ENCODE peak calls at places on chromosomes 13 and 19, in six cellular contexts. One of them, this sample, is unnamed.

GRCh38 chr13:56864451-56864850 is 276.3 kb upstream of the PRR20A start:
- DNase-seq in Peyer's patch: no peak
- DNase-seq in HFF-Myc: no peak
- DNase-seq in HFFc6: no peak
- DNase-seq in cardiac fibroblast: no peak
- DNase-seq in upper lobe of right lung: no peak
- DNase-seq in this sample: no peak

GRCh38 chr19:16136185-16137067 is 7.1 kb upstream of the HSH2D start:
- DNase-seq in Peyer's patch: no peak
- DNase-seq in HFF-Myc: no peak
- DNase-seq in HFFc6: no peak
- DNase-seq in cardiac fibroblast: no peak
- DNase-seq in upper lobe of right lung: no peak
- DNase-seq in this sample: no peak

GRCh38 chr19:15702590-15702930 is 25.3 kb upstream of the OR10H2 start:
- DNase-seq in Peyer's patch: peak
- DNase-seq in HFF-Myc: peak
- DNase-seq in HFFc6: no peak
- DNase-seq in cardiac fibroblast: peak
- DNase-seq in upper lobe of right lung: peak
- DNase-seq in this sample: peak

GRCh38 chr19:2546128-2547032 is 70.5 kb downstream of the GADD45B start:
- DNase-seq in Peyer's patch: peak
- DNase-seq in HFF-Myc: no peak
- DNase-seq in HFFc6: no peak
- DNase-seq in cardiac fibroblast: peak
- DNase-seq in upper lobe of right lung: peak
- DNase-seq in this sample: no peak

GRCh38 chr19:30006206-30006605 is 64.2 kb downstream of the URI1 start:
- DNase-seq in Peyer's patch: no peak
- DNase-seq in HFF-Myc: no peak
- DNase-seq in HFFc6: no peak
- DNase-seq in cardiac fibroblast: no peak
- DNase-seq in upper lobe of right lung: no peak
- DNase-seq in this sample: no peak

GRCh38 chr19:2394054-2394668 is 33.2 kb downstream of the TIMM13 start:
- DNase-seq in Peyer's patch: peak
- DNase-seq in HFF-Myc: no peak
- DNase-seq in HFFc6: no peak
- DNase-seq in cardiac fibroblast: no peak
- DNase-seq in upper lobe of right lung: no peak
- DNase-seq in this sample: no peak

GRCh38 chr13:97911311-97912138 is 42.0 kb upstream of the IPO5 start:
- DNase-seq in Peyer's patch: no peak
- DNase-seq in HFF-Myc: no peak
- DNase-seq in HFFc6: peak
- DNase-seq in cardiac fibroblast: peak
- DNase-seq in upper lobe of right lung: no peak
- DNase-seq in this sample: peak

GRCh38 chr13:33275916-33276315 is 9.6 kb downstream of the STARD13 start:
- DNase-seq in Peyer's patch: no peak
- DNase-seq in HFF-Myc: no peak
- DNase-seq in HFFc6: peak
- DNase-seq in cardiac fibroblast: no peak
- DNase-seq in upper lobe of right lung: no peak
- DNase-seq in this sample: no peak

GRCh38 chr13:112877496-112877895 is 91.5 kb upstream of the MCF2L start:
- DNase-seq in Peyer's patch: peak
- DNase-seq in HFF-Myc: no peak
- DNase-seq in HFFc6: no peak
- DNase-seq in cardiac fibroblast: no peak
- DNase-seq in upper lobe of right lung: no peak
- DNase-seq in this sample: no peak

GRCh38 chr13:27853871-27854270 is 61.6 kb downstream of the GSX1 start:
- DNase-seq in Peyer's patch: no peak
- DNase-seq in HFF-Myc: no peak
- DNase-seq in HFFc6: peak
- DNase-seq in cardiac fibroblast: no peak
- DNase-seq in upper lobe of right lung: no peak
- DNase-seq in this sample: no peak

GRCh38 chr19:3790209-3790734 is 4.1 kb upstream of the MATK start:
- DNase-seq in Peyer's patch: no peak
- DNase-seq in HFF-Myc: no peak
- DNase-seq in HFFc6: no peak
- DNase-seq in cardiac fibroblast: no peak
- DNase-seq in upper lobe of right lung: no peak
- DNase-seq in this sample: no peak

GRCh38 chr19:48401277-48401676 is 7.8 kb downstream of the GRIN2D start:
- DNase-seq in Peyer's patch: no peak
- DNase-seq in HFF-Myc: no peak
- DNase-seq in HFFc6: no peak
- DNase-seq in cardiac fibroblast: no peak
- DNase-seq in upper lobe of right lung: no peak
- DNase-seq in this sample: no peak

GRCh38 chr13:107203146-107203847 is 635.4 kb upstream of the ARGLU1 start:
- DNase-seq in Peyer's patch: no peak
- DNase-seq in HFF-Myc: no peak
- DNase-seq in HFFc6: peak
- DNase-seq in cardiac fibroblast: peak
- DNase-seq in upper lobe of right lung: no peak
- DNase-seq in this sample: peak

GRCh38 chr13:23505007-23505406 is 65.2 kb upstream of the TNFRSF19 start:
- DNase-seq in Peyer's patch: no peak
- DNase-seq in HFF-Myc: no peak
- DNase-seq in HFFc6: peak
- DNase-seq in cardiac fibroblast: peak
- DNase-seq in upper lobe of right lung: no peak
- DNase-seq in this sample: no peak

GRCh38 chr13:94708971-94709614 is 3.3 kb downstream of the SOX21 start:
- DNase-seq in Peyer's patch: no peak
- DNase-seq in HFF-Myc: no peak
- DNase-seq in HFFc6: no peak
- DNase-seq in cardiac fibroblast: no peak
- DNase-seq in upper lobe of right lung: no peak
- DNase-seq in this sample: no peak

GRCh38 chr19:56089344-56089743 is 31.8 kb downstream of the ZNF787 start:
- DNase-seq in Peyer's patch: no peak
- DNase-seq in HFF-Myc: no peak
- DNase-seq in HFFc6: no peak
- DNase-seq in cardiac fibroblast: no peak
- DNase-seq in upper lobe of right lung: no peak
- DNase-seq in this sample: no peak

GRCh38 chr13:33262069-33262487 is 23.5 kb downstream of the STARD13 start:
- DNase-seq in Peyer's patch: peak
- DNase-seq in HFF-Myc: no peak
- DNase-seq in HFFc6: peak
- DNase-seq in cardiac fibroblast: peak
- DNase-seq in upper lobe of right lung: no peak
- DNase-seq in this sample: peak

GRCh38 chr13:67281476-67281875 is 51.3 kb upstream of the PCDH9 start:
- DNase-seq in Peyer's patch: no peak
- DNase-seq in HFF-Myc: no peak
- DNase-seq in HFFc6: no peak
- DNase-seq in cardiac fibroblast: no peak
- DNase-seq in upper lobe of right lung: no peak
- DNase-seq in this sample: no peak
- TF ChIP-seq CTCF in Peyer's patch: no peak
- TF ChIP-seq CTCF in HFF-Myc: no peak
- TF ChIP-seq CTCF in HFFc6: no peak
- TF ChIP-seq CTCF in cardiac fibroblast: no peak
- TF ChIP-seq CTCF in upper lobe of right lung: no peak
- TF ChIP-seq CTCF in this sample: no peak

GRCh38 chr13:39417643-39418042 is 185.3 kb downstream of the LHFPL6 start:
- DNase-seq in Peyer's patch: no peak
- DNase-seq in HFF-Myc: peak
- DNase-seq in HFFc6: peak
- DNase-seq in cardiac fibroblast: peak
- DNase-seq in upper lobe of right lung: no peak
- DNase-seq in this sample: peak
- TF ChIP-seq CTCF in Peyer's patch: no peak
- TF ChIP-seq CTCF in HFF-Myc: no peak
- TF ChIP-seq CTCF in HFFc6: no peak
- TF ChIP-seq CTCF in cardiac fibroblast: no peak
- TF ChIP-seq CTCF in upper lobe of right lung: no peak
- TF ChIP-seq CTCF in this sample: no peak

DNA sequence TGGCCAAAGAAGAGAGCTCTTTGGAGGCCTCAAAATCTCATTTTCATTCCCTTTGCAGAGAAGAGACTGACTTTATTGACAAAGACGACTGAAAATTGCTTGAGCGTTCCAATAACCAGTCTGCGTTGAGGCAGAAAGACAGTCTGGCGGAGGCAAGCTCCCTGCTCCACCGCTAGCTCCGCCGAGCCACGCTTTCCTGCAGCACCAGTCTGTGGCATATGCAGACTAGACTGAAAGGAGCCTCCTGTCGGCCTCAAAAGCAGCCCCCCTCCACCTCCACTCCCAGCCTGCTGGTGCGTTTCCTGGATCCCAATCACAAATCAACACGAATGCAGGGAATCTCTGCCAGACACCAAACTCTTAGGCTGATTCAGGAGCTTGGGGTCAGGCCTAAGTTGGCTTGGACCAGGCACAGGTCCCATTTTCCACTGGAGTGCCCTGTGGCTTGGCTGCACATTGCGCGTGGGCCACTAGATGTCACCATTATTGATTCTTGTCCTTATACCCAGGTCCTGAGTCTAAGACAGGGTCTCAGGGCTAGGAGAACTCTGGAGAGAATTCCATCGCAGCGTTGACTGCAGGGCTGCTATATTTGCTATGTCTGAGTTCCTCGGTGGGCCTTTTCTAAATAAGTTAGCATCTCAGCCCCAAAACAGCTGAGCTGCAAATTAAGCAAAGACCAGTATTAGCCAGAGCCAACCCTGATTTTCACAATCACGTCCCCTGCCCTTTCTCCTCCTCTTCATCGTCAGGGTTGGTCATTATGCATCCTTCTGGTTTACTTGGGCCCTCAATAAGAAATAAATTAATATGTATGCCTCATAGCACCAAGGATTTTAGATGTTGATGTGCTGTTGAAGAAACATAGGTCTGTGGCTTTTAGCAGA is 5.2 kb upstream of the ZNF507 start:
- DNase-seq in Peyer's patch: peak
- DNase-seq in HFF-Myc: no peak
- DNase-seq in HFFc6: peak
- DNase-seq in cardiac fibroblast: peak
- DNase-seq in upper lobe of right lung: peak
- DNase-seq in this sample: peak
- TF ChIP-seq CTCF in Peyer's patch: no peak
- TF ChIP-seq CTCF in HFF-Myc: peak
- TF ChIP-seq CTCF in HFFc6: peak
- TF ChIP-seq CTCF in cardiac fibroblast: peak
- TF ChIP-seq CTCF in upper lobe of right lung: peak
- TF ChIP-seq CTCF in this sample: peak

DNA sequence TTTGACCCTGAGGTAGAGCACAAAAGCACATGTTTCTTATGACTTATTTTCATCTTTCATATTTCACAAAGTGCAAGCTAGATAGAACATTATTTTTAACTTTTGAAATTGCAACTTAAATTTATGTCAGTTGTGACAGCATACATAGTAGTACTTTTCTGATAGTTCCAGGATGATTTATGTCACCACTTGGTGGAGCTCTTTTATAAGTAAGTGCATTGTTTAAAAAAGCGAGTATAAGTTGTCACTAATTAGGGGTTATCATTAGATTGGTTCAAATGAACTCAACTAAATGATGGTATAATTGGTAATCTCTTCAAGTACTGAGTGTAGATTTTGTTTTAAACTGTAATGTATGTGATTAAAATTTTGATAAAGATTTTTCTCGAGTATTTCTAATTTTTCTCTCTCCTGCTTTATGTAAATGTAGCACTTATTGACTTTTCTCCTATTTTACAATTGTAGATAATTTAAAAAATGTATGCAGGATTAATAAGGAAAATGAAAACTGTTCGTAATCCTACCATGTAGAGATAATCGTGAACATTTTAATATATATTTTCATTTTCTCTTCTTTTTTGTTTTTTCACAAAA is 31.1 kb downstream of the RB1 start:
- DNase-seq in Peyer's patch: no peak
- DNase-seq in HFF-Myc: no peak
- DNase-seq in HFFc6: peak
- DNase-seq in cardiac fibroblast: peak
- DNase-seq in upper lobe of right lung: no peak
- DNase-seq in this sample: peak
- TF ChIP-seq CTCF in Peyer's patch: peak
- TF ChIP-seq CTCF in HFF-Myc: peak
- TF ChIP-seq CTCF in HFFc6: peak
- TF ChIP-seq CTCF in cardiac fibroblast: peak
- TF ChIP-seq CTCF in upper lobe of right lung: peak
- TF ChIP-seq CTCF in this sample: peak

This sample was measured in MCF 10A.